ENCODE peak calls at places on chromosomes 5 and 9, in five cellular contexts. U is CD8-positive, alpha-beta memory T cell; B is AG04450; R is NCI-H345; T is pons. Z is an unnamed sample.

GRCh38 chr5:120160120-120160895 is 303.8 kb upstream of the PRR16 start:
- DNase-seq in R (no peak), T (no peak), U (no peak), B (peak), Z (no peak)

GRCh38 chr9:34334337-34334824 is 5.0 kb downstream of the NUDT2 start:
- DNase-seq in R (no peak), T (peak), U (no peak), B (no peak), Z (no peak)

GRCh38 chr5:77353251-77353650 is 138.9 kb downstream of the WDR41 start:
- DNase-seq in B (no peak), U (no peak), R (no peak), T (no peak), Z (no peak)

GRCh38 chr5:169668732-169669131 is 31.7 kb downstream of the DOCK2 start:
- DNase-seq in T (no peak), B (no peak), R (no peak), U (no peak), Z (no peak)

GRCh38 chr9:20376780-20377179 is 245.5 kb downstream of the MLLT3 start:
- DNase-seq in T (no peak), R (no peak), U (no peak), B (no peak), Z (no peak)

GRCh38 chr5:14727428-14727865 is 62.9 kb downstream of the OTULIN start:
- DNase-seq in U (peak), T (peak), B (peak), R (peak), Z (no peak)

GRCh38 chr5:86866036-86866435 is 248.3 kb downstream of the COX7C start:
- DNase-seq in B (no peak), R (no peak), U (no peak), T (no peak), Z (no peak)

GRCh38 chr5:114360362-114360761 is 1.5 kb upstream of the KCNN2 start:
- DNase-seq in B (no peak), T (no peak), U (no peak), R (no peak), Z (no peak)

GRCh38 chr5:10671041-10672008 is 89.7 kb downstream of the DAP start:
- DNase-seq in T (no peak), R (no peak), B (no peak), U (no peak), Z (no peak)

GRCh38 chr9:95078516-95078915 is 239.0 kb downstream of the FANCC start:
- DNase-seq in B (no peak), U (no peak), T (no peak), R (no peak), Z (no peak)

GRCh38 chr5:175714686-175715085 is 56.8 kb downstream of the HRH2 start:
- DNase-seq in B (no peak), T (no peak), R (no peak), U (no peak), Z (no peak)

GRCh38 chr5:179805070-179805528 is 1.6 kb downstream of the MGAT4B start:
- DNase-seq in T (no peak), B (no peak), U (no peak), R (no peak), Z (no peak)

GRCh38 chr9:109730228-109730627 is 49.8 kb upstream of the PALM2AKAP2 start:
- DNase-seq in U (no peak), R (peak), B (no peak), T (no peak), Z (no peak)

GRCh38 chr5:132007399-132008162 is 3.9 kb downstream of the ACSL6 start:
- DNase-seq in B (peak), U (peak), R (peak), T (peak), Z (no peak)

GRCh38 chr5:126594676-126595485 is at the start of gene ALDH7A1:
- DNase-seq in B (peak), T (peak), R (peak), U (no peak), Z (no peak)

GRCh38 chr9:136854113-136854841 is 2.1 kb downstream of the MAMDC4 start:
- DNase-seq in R (no peak), U (no peak), B (no peak), T (no peak), Z (no peak)

GRCh38 chr9:107227696-107228258 is 55.3 kb upstream of the RAD23B start:
- DNase-seq in U (no peak), T (no peak), B (no peak), R (no peak), Z (no peak)

GRCh38 chr9:128215491-128216404 is 12.6 kb downstream of the DNM1 start:
- DNase-seq in U (no peak), T (no peak), B (peak), R (no peak), Z (no peak)

GRCh38 chr5:73816656-73817420 is 190.8 kb downstream of the ARHGEF28 start:
- DNase-seq in T (no peak), R (no peak), B (peak), U (no peak), Z (no peak)

GRCh38 chr9:135980926-135981630 is 19.9 kb upstream of the UBAC1 start:
- DNase-seq in T (peak), B (no peak), R (no peak), U (no peak), Z (no peak)

Z was measured in cortex of kidney.